ENCODE peak calls at places on chromosome 10, in four cellular contexts. V is HepG2, E is HCT116, T is K562. K is an unnamed sample.

GRCh38 chr10:131997366-131998049 is 15.8 kb upstream of the BNIP3 start:
- DNase-seq in V (peak; percentile 92), E (no peak), T (no peak), K (no peak)

GRCh38 chr10:23965123-23965522 is 243.8 kb upstream of the KIAA1217 start:
- DNase-seq in E (no peak), V (no peak), T (no peak), K (no peak)

GRCh38 chr10:124420254-124420653 is 1.5 kb upstream of the OAT start:
- DNase-seq in E (no peak), V (no peak), T (peak; percentile 69), K (no peak)

GRCh38 chr10:51683031-51683830 is 16.2 kb downstream of the CSTF2T start:
- DNase-seq in T (no peak), E (no peak), V (no peak), K (no peak)

GRCh38 chr10:58775960-58776574 is 263.4 kb downstream of the BICC1 start:
- DNase-seq in T (no peak), V (no peak), E (no peak), K (no peak)

GRCh38 chr10:102310356-102311024 is 65.2 kb downstream of the GBF1 start:
- DNase-seq in E (peak; percentile 61), T (no peak), V (peak; percentile 76), K (no peak)

GRCh38 chr10:97708976-97709745 is 4.4 kb upstream of the MARVELD1 start:
- DNase-seq in V (peak; percentile 43), E (no peak), T (no peak), K (peak; percentile 58)

GRCh38 chr10:128578766-128579165 is 452.5 kb upstream of the MKI67 start:
- DNase-seq in E (no peak), T (no peak), V (no peak), K (no peak)

GRCh38 chr10:70549962-70550845 is 52.3 kb downstream of the PRF1 start:
- DNase-seq in V (peak; percentile 44), E (peak; percentile 42), T (peak; percentile 83), K (peak; percentile 88)

GRCh38 chr10:132065491-132066105 is at the start of gene JAKMIP3:
- DNase-seq in V (peak; percentile 72), E (no peak), T (no peak), K (no peak)

GRCh38 chr10:122236690-122237306 is 34.3 kb upstream of the BTBD16 start:
- DNase-seq in T (no peak), V (no peak), E (no peak), K (peak; percentile 82)

GRCh38 chr10:71868192-71868697 is 17.2 kb upstream of the PSAP start:
- DNase-seq in T (peak; percentile 63), E (no peak), V (peak; percentile 44), K (peak; percentile 44)

GRCh38 chr10:127882391-127882790 is 10.3 kb downstream of the CLRN3 start:
- DNase-seq in E (no peak), T (no peak), V (no peak), K (no peak)

GRCh38 chr10:109889867-109890266 is 33.4 kb downstream of the XPNPEP1 start:
- DNase-seq in V (no peak), T (no peak), E (no peak), K (no peak)

GRCh38 chr10:86264481-86265231 is 101.9 kb downstream of the GRID1 start:
- DNase-seq in E (no peak), T (no peak), V (no peak), K (peak; percentile 33)

GRCh38 chr10:43383204-43383971 is 12.0 kb downstream of the FXYD4 start:
- DNase-seq in V (no peak), E (no peak), T (no peak), K (no peak)

GRCh38 chr10:62047960-62048383 is 146.5 kb downstream of the ARID5B start:
- DNase-seq in E (no peak), T (no peak), V (peak; percentile 25), K (no peak)

GRCh38 chr10:60732240-60733188 is 45.8 kb upstream of the CDK1 start:
- DNase-seq in E (no peak), V (no peak), T (no peak), K (no peak)

GRCh38 chr10:1579671-1580070 is 157.7 kb downstream of the ADARB2 start:
- DNase-seq in V (no peak), E (no peak), T (no peak), K (no peak)

GRCh38 chr10:126147866-126148578 is 240.3 kb downstream of the ADAM12 start:
- DNase-seq in T (no peak), E (no peak), V (no peak), K (no peak)

GRCh38 chr10:121608669-121609190 is 10.5 kb upstream of the FGFR2 start:
- DNase-seq in E (peak; percentile 43), T (peak; percentile 52), V (peak; percentile 13), K (peak; percentile 97)

GRCh38 chr10:21100190-21100589 is 203.1 kb upstream of the NEBL start:
- DNase-seq in V (no peak), E (no peak), T (no peak), K (peak; percentile 11)

GRCh38 chr10:47176903-47177860 is 122.8 kb upstream of the GDF10 start:
- DNase-seq in T (no peak), E (no peak), V (no peak), K (no peak)

GRCh38 chr10:100996678-100997363 is 2.8 kb upstream of the LZTS2 start:
- DNase-seq in T (peak; percentile 60), V (no peak), E (no peak), K (peak; percentile 85)

GRCh38 chr10:117457932-117458331 is 82.7 kb upstream of the PDZD8 start:
- DNase-seq in E (no peak), T (no peak), V (no peak), K (no peak)
- TF ChIP-seq SIN3A in E (no peak), T (no peak), V (no peak), K (no peak)

GRCh38 chr10:29622382-29622885 is 12.3 kb downstream of the SVIL start:
- DNase-seq in T (no peak), E (no peak), V (no peak), K (no peak)

GRCh38 chr10:29618341-29619171 is 16.2 kb downstream of the SVIL start:
- DNase-seq in V (peak; percentile 90), T (no peak), E (no peak), K (no peak)

GRCh38 chr10:29620112-29620690 is 14.6 kb downstream of the SVIL start:
- DNase-seq in T (no peak), E (no peak), V (no peak), K (no peak)

GRCh38 chr10:29619273-29619672 is 15.5 kb downstream of the SVIL start:
- DNase-seq in V (peak; percentile 75), T (no peak), E (no peak), K (no peak)

DNA sequence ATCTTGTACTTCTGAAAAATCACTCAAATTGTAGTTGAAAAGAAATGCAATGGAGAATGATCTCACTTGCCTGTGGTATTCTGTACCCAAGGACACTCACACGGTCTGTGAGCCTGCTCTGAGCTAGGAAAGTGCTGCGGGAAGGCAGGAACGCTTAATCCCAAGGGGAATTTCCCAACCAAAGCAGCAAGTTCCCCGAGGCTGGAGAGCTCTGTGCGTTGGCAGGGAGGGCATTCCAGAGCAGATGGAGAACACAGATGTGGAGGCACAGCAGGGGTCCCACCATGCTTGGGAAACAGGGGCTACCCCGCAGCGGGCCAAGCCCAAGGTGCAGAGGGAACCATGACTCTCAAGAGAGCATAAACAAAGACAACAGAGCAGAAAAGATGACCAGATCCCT is 13.6 kb downstream of the SVIL start:
- DNase-seq in V (peak; percentile 47), T (no peak), E (no peak), K (no peak)
- TF ChIP-seq ELF1 in V (no peak), T (no peak), E (no peak), K (no peak)

DNA sequence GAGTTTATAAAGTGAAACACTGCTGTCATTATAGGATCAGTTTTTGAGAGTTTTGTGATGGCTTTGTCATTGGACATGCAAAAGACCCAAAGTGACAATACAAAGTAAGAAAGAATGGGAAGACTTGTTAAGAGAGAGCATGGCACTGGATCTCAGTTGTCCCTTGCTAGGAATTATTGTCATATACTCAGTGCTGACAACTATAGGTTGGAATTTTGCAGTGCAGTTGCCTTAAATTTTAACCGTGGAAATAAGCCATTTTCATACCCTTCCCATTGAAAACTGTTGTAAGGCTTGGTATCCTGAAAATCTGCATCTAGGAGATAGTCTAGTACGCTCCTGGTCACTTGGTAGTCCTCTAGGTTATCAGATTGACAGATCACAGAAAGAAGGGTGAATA is 1156.7 kb downstream of the GATA3 start:
- DNase-seq in T (no peak), E (no peak), V (no peak), K (no peak)
- TF ChIP-seq SIN3A in T (no peak), E (no peak), V (no peak), K (no peak)

GRCh38 chr10:91778485-91778884 is 19.7 kb upstream of the TNKS2 start:
- DNase-seq in E (no peak), V (no peak), T (no peak), K (no peak)

GRCh38 chr10:91779011-91779605 is 19.1 kb upstream of the TNKS2 start:
- DNase-seq in E (no peak), T (no peak), V (no peak), K (no peak)

GRCh38 chr10:91787258-91787657 is 11.0 kb upstream of the TNKS2 start:
- DNase-seq in T (no peak), E (no peak), V (no peak), K (no peak)

GRCh38 chr10:91785851-91786250 is 12.4 kb upstream of the TNKS2 start:
- DNase-seq in T (no peak), V (no peak), E (no peak), K (no peak)

DNA sequence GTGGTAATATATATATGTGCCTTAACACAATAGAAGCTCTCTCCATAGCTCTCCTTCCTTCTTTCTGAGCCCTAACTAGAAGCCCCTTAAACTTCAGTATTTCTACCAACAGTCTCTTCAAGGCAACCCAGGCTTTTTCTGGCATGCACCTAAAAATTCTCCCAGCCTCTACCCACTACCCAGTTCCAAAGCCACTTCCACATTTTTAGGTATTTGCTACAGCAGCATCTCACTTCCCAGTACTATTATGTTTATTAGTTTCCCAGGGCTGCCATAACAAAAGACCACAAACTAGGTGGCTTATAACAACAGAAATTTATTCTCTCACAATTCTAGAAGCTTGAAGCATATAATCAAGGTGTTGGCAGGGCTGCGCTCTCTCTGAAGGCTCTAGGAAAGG is 15.7 kb upstream of the TNKS2 start:
- DNase-seq in E (no peak), T (no peak), V (no peak), K (no peak)
- TF ChIP-seq ELF1 in E (no peak), T (no peak), V (no peak), K (no peak)

GRCh38 chr10:78600121-78600665 is 468.6 kb upstream of the ZMIZ1 start:
- DNase-seq in V (no peak), T (no peak), E (no peak), K (no peak)

GRCh38 chr10:78599122-78599853 is 469.5 kb upstream of the ZMIZ1 start:
- DNase-seq in E (no peak), T (no peak), V (no peak), K (no peak)

GRCh38 chr10:78597791-78598555 is 470.8 kb upstream of the ZMIZ1 start:
- DNase-seq in T (no peak), E (no peak), V (no peak), K (no peak)

GRCh38 chr10:78596556-78596955 is 472.2 kb upstream of the ZMIZ1 start:
- DNase-seq in T (no peak), E (no peak), V (no peak), K (no peak)

GRCh38 chr10:78594938-78595645 is 473.7 kb upstream of the ZMIZ1 start:
- DNase-seq in V (no peak), T (no peak), E (no peak), K (no peak)
- TF ChIP-seq SIN3A in V (no peak), T (no peak), E (no peak), K (no peak)

K was measured in SK-N-SH.